ENCODE peak calls at places on chromosomes 12 and 14, in eight cellular contexts. K, X, C, G, L, W, Y and F are unnamed samples.

GRCh38 chr12:109140560-109140959 is 24.2 kb downstream of the ACACB start:
- DNase-seq in G (no peak), L (no peak), K (no peak), C (peak), W (no peak), Y (no peak), X (no peak), F (peak)

GRCh38 chr12:127494961-127495915 is 771.7 kb upstream of the TMEM132C start:
- DNase-seq in K (no peak), G (no peak), C (no peak), W (no peak), L (no peak), X (no peak), Y (no peak), F (no peak)

GRCh38 chr12:10101042-10101579 is 2.3 kb upstream of the CLEC1A start:
- DNase-seq in W (peak), L (no peak), G (no peak), K (no peak), X (peak), Y (no peak), C (no peak), F (no peak)

GRCh38 chr14:59688224-59689170 is 111.9 kb upstream of the CCDC175 start:
- DNase-seq in L (peak), W (peak), C (no peak), K (peak), G (no peak), X (peak), Y (peak), F (no peak)

GRCh38 chr14:23951590-23952143 is 1.9 kb upstream of the DHRS4 start:
- DNase-seq in G (peak), W (peak), C (no peak), Y (no peak), L (no peak), X (no peak), K (no peak), F (no peak)

GRCh38 chr14:20294636-20295035 is 11.1 kb downstream of the TTC5 start:
- DNase-seq in Y (no peak), K (no peak), C (no peak), L (no peak), G (no peak), X (no peak), W (no peak), F (no peak)

GRCh38 chr14:60777856-60778578 is 43.5 kb downstream of the MNAT1 start:
- DNase-seq in L (no peak), W (peak), X (no peak), K (peak), Y (no peak), G (no peak), C (no peak), F (no peak)

GRCh38 chr12:118237908-118238307 is 102.0 kb downstream of the PEBP1 start:
- DNase-seq in L (no peak), X (peak), G (no peak), C (no peak), K (peak), Y (no peak), W (peak), F (no peak)

GRCh38 chr14:63078606-63079005 is 33.3 kb upstream of the KCNH5 start:
- DNase-seq in X (no peak), L (no peak), Y (no peak), G (no peak), K (no peak), W (no peak), C (no peak), F (no peak)

GRCh38 chr12:6341439-6342139 is at the start of gene TNFRSF1A:
- DNase-seq in C (no peak), X (peak), K (peak), L (peak), W (peak), Y (peak), G (peak), F (peak)

GRCh38 chr12:68418137-68418460 is 85.9 kb upstream of the MDM1 start:
- DNase-seq in W (no peak), C (no peak), X (no peak), L (no peak), Y (no peak), K (no peak), G (no peak), F (no peak)

GRCh38 chr14:89351958-89352404 is 65.1 kb downstream of the FOXN3 start:
- DNase-seq in L (no peak), W (peak), X (no peak), Y (no peak), K (no peak), C (no peak), G (no peak), F (no peak)
- H3K27ac ChIP-seq in L (peak), W (peak), X (peak), Y (peak), K (no peak), C (no peak), G (peak), F (peak)

GRCh38 chr12:62716037-62716436 is 218.9 kb downstream of the PPM1H start:
- DNase-seq in C (no peak), W (no peak), L (no peak), X (no peak), K (no peak), G (no peak), Y (no peak), F (no peak)
- H3K27ac ChIP-seq in C (no peak), W (no peak), L (no peak), X (no peak), K (peak), G (no peak), Y (no peak), F (no peak)

DNA sequence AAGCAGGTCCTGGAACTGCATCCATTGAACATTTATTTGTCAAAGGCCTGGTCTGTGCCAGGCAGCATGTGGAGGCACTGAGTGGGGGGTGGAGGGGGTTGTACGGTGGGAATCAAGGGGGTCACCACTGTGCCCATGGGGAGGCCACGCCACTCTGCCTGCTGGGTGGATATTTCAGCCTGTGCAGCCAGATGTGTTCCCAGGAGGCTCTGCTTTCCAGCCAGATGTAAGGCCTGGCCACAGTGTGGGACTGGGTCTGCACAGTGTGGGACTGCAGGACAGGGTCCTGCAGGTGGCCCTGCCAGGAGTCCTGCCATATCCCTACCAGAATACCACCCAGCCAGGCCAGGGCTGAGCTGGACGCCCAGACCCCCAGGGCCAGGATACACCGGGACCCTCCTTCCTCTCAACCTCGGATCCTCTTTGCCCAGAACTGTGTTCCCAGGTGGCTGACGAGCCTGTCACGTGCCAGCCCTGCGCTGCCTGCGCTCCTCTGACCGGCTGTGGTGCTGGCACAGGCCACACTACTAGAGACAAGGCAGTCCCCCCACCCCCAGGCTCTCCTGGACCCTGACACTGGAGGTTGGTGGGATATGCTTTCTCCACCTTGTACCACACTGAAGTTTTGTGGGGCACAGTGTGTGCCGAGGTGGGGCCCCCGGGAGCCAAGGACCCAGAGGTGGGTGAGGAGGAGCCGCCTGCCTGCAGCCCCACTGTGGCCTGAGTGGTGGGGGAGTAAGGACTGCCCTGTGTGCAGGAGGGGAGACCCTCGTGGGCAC is 17.5 kb downstream of the XRCC3 start:
- DNase-seq in C (peak), L (no peak), W (no peak), G (no peak), X (no peak), Y (no peak), K (no peak), F (no peak)
- H3K27ac ChIP-seq in C (peak), L (peak), W (no peak), G (peak), X (peak), Y (peak), K (no peak), F (peak)

GRCh38 chr14:22502551-22502950 is 86.5 kb downstream of the DAD1 start:
- DNase-seq in C (no peak), K (no peak), X (no peak), Y (no peak), W (no peak), G (no peak), L (no peak), F (no peak)
- H3K27ac ChIP-seq in C (peak), K (no peak), X (no peak), Y (peak), W (no peak), G (no peak), L (peak), F (no peak)

DNA sequence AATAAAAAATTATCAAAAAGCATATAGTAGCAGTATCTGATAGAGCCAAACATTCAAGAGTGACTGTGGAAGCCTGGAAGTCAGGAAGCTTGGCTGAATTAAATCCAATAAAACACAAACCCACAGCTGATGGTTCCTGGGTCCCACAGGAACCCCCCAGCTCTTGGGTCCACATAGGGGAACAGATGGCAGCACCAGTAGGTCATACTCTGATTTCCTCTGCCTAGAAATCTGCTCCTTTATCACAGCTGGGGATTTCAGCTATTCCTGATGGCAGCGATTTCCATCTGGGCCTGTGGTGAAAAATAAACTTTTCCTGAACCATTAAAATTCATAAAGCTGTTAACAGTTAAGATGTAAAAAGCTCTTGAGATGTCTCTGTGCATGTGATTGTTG is 202.0 kb upstream of the FRMD6 start:
- DNase-seq in X (no peak), G (no peak), W (no peak), K (no peak), C (no peak), L (no peak), Y (no peak), F (no peak)
- H3K27ac ChIP-seq in X (no peak), G (no peak), W (no peak), K (no peak), C (no peak), L (no peak), Y (no peak), F (no peak)

GRCh38 chr14:85577542-85578140 is 47.7 kb downstream of the FLRT2 start:
- DNase-seq in Y (no peak), K (no peak), C (no peak), L (no peak), X (no peak), G (no peak), W (no peak), F (no peak)
- H3K27ac ChIP-seq in Y (no peak), K (no peak), C (no peak), L (no peak), X (no peak), G (peak), W (no peak), F (peak)

GRCh38 chr14:89953602-89954001 is 928 bp downstream of the EFCAB11 start:
- DNase-seq in W (peak), G (no peak), C (no peak), Y (no peak), L (no peak), X (no peak), K (no peak), F (no peak)
- H3K27ac ChIP-seq in W (peak), G (no peak), C (no peak), Y (no peak), L (no peak), X (peak), K (no peak), F (no peak)